ENCODE peak calls at places on chromosomes 5 and 9, in four cellular contexts. S is HepG2, Z is H1, M is GM12878. U is an unnamed sample.

GRCh38 chr9:135048046-135048757 is 39.3 kb upstream of the OLFM1 start:
- DNase-seq in S (no peak), Z (no peak), M (no peak), U (no peak)

GRCh38 chr5:105503950-105504349 is 1941.4 kb upstream of the NUDT12 start:
- DNase-seq in S (no peak), Z (no peak), M (no peak), U (no peak)

GRCh38 chr9:33136721-33137120 is 30.4 kb downstream of the B4GALT1 start:
- DNase-seq in S (no peak), Z (no peak), M (no peak), U (no peak)

GRCh38 chr9:107488400-107489143 is 997 bp downstream of the KLF4 start:
- DNase-seq in S (no peak), Z (no peak), M (no peak), U (peak)

GRCh38 chr9:108615152-108615551 is 240.6 kb downstream of the ACTL7B start:
- DNase-seq in S (no peak), Z (no peak), M (no peak), U (no peak)

GRCh38 chr9:21570643-21571275 is 88.6 kb upstream of the IFNE start:
- DNase-seq in S (no peak), Z (no peak), M (no peak), U (no peak)

GRCh38 chr9:83062653-83063527 is at the start of gene RASEF:
- DNase-seq in S (no peak), Z (peak), M (no peak), U (no peak)

GRCh38 chr9:38355115-38355514 is 37.4 kb upstream of the ALDH1B1 start:
- DNase-seq in S (no peak), Z (no peak), M (no peak), U (no peak)

GRCh38 chr5:9454012-9454481 is 91.8 kb downstream of the SEMA5A start:
- DNase-seq in S (no peak), Z (no peak), M (no peak), U (no peak)

GRCh38 chr5:53095931-53096525 is 13.5 kb downstream of the MOCS2 start:
- DNase-seq in S (peak), Z (peak), M (peak), U (peak)

GRCh38 chr5:178162481-178162880 is 8.8 kb upstream of the NHP2 start:
- DNase-seq in S (no peak), Z (no peak), M (no peak), U (no peak)

GRCh38 chr5:78908173-78908901 is 76.8 kb downstream of the ARSB start:
- DNase-seq in S (no peak), Z (no peak), M (no peak), U (no peak)

GRCh38 chr5:148482697-148483462 is 99.1 kb downstream of the FBXO38 start:
- DNase-seq in S (peak), Z (peak), M (peak), U (peak)

GRCh38 chr9:92135576-92135975 is 20.4 kb upstream of the SPTLC1 start:
- DNase-seq in S (no peak), Z (no peak), M (no peak), U (no peak)

GRCh38 chr5:141914154-141914743 is 9.4 kb upstream of the DELE1 start:
- DNase-seq in S (no peak), Z (no peak), M (no peak), U (peak)

GRCh38 chr5:1503301-1504243 is 20.2 kb downstream of the LPCAT1 start:
- DNase-seq in S (no peak), Z (no peak), M (no peak), U (no peak)

GRCh38 chr5:141848771-141849370 is 29.3 kb downstream of the PCDH1 start:
- DNase-seq in S (peak), Z (peak), M (no peak), U (peak)

GRCh38 chr5:17056056-17056690 is 120.1 kb upstream of the MYO10 start:
- DNase-seq in S (no peak), Z (no peak), M (no peak), U (no peak)

GRCh38 chr9:97830884-97831829 is 21.9 kb upstream of the FOXE1 start:
- DNase-seq in S (peak), Z (no peak), M (no peak), U (no peak)

GRCh38 chr9:131238402-131239021 is 37.8 kb downstream of the FAM78A start:
- DNase-seq in S (no peak), Z (no peak), M (no peak), U (no peak)

GRCh38 chr9:30967484-30967883 is 1417.0 kb upstream of the ACO1 start:
- DNase-seq in S (no peak), Z (no peak), M (no peak), U (no peak)

GRCh38 chr9:133979921-133980863 is 11.9 kb downstream of the VAV2 start:
- DNase-seq in S (no peak), Z (no peak), M (no peak), U (no peak)

GRCh38 chr9:6855860-6856259 is 98.1 kb downstream of the KDM4C start:
- DNase-seq in S (no peak), Z (no peak), M (no peak), U (no peak)

GRCh38 chr9:136558373-136558772 is 12.5 kb upstream of the NOTCH1 start:
- DNase-seq in S (no peak), Z (no peak), M (no peak), U (no peak)

GRCh38 chr5:149902177-149902576 is 42.4 kb downstream of the PDE6A start:
- DNase-seq in S (no peak), Z (no peak), M (no peak), U (no peak)

GRCh38 chr9:129075996-129076639 is 4.8 kb upstream of the DOLPP1 start:
- DNase-seq in S (no peak), Z (no peak), M (no peak), U (no peak)

GRCh38 chr9:129053020-129053419 is 16.6 kb downstream of the MIGA2 start:
- DNase-seq in S (no peak), Z (no peak), M (no peak), U (no peak)

GRCh38 chr9:114898741-114899140 is 31.6 kb downstream of the TNFSF8 start:
- DNase-seq in S (no peak), Z (no peak), M (no peak), U (no peak)

GRCh38 chr5:116685069-116685468 is 110.4 kb upstream of the SEMA6A start:
- DNase-seq in S (no peak), Z (no peak), M (no peak), U (no peak)

GRCh38 chr9:124009835-124010226 is 1.7 kb upstream of the LHX2 start:
- DNase-seq in S (no peak), Z (no peak), M (no peak), U (no peak)

GRCh38 chr5:73214921-73215490 is 42.0 kb downstream of the TMEM174 start:
- DNase-seq in S (no peak), Z (no peak), M (no peak), U (no peak)

GRCh38 chr5:79020861-79021561 is 35.9 kb upstream of the ARSB start:
- DNase-seq in S (peak), Z (peak), M (no peak), U (peak)

GRCh38 chr5:150411245-150411979 is 1.3 kb downstream of the CD74 start:
- DNase-seq in S (no peak), Z (no peak), M (no peak), U (no peak)

DNA sequence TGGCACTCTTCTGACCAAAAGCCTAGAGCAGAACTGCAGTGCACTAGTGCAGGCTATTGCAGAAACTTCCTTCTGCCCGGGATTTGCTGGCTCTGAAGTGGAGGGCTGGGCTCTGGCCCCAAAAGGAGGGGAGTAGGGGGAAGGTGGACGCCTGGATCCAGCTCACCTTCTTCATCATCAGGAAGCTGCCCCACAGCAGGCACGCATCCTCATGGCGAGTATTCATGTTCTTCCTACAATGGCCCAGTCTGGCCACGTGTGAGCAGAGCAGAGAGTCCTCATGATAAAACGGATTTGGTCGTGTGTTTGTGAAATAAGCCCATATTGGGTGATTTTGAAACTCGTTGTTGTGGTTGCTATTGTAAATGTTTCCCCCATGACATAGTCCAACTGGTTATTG is 8.2 kb upstream of the GLIPR2 start:
- DNase-seq in S (no peak), Z (no peak), M (no peak), U (no peak)
- TF ChIP-seq SIN3A in S (no peak), Z (no peak), M (no peak), U (no peak)

GRCh38 chr9:125758986-125759811 is 12.0 kb downstream of the PBX3 start:
- DNase-seq in S (peak), Z (no peak), M (no peak), U (no peak)

GRCh38 chr9:125759812-125760134 is 12.6 kb downstream of the PBX3 start:
- DNase-seq in S (no peak), Z (no peak), M (no peak), U (no peak)

GRCh38 chr9:125760537-125760936 is 13.4 kb downstream of the PBX3 start:
- DNase-seq in S (no peak), Z (no peak), M (no peak), U (no peak)

GRCh38 chr9:125763373-125763772 is 16.2 kb downstream of the PBX3 start:
- DNase-seq in S (peak), Z (no peak), M (no peak), U (no peak)

GRCh38 chr9:125761685-125762084 is 14.5 kb downstream of the PBX3 start:
- DNase-seq in S (no peak), Z (no peak), M (no peak), U (no peak)
- TF ChIP-seq KDM1A in S (no peak), Z (no peak), M (no peak), U (no peak)

GRCh38 chr9:87829756-87830155 is 52.9 kb upstream of the SPATA31E1 start:
- DNase-seq in S (no peak), Z (no peak), M (no peak), U (no peak)
- TF ChIP-seq SIN3A in S (no peak), Z (no peak), M (no peak), U (no peak)

DNA sequence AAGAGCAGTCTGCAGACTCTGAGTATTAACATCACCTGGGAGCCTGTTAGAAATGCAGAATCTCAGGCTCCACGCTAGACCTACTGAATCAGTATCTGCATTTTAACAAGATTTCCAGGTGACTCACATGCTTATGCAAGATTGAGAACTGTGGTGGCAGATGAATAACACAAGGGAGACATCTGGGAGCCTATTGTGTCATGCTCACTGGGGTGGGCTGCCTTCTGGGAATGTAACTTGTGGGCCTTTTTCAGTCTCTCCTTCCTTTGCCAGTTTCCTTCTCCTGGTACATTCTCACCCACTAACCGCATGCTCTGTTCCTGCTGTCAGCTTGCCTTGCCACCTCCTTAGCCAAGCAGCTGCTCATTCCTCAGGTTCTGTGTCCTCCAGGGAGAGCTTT is 176.6 kb upstream of the C9orf72 start:
- DNase-seq in S (no peak), Z (peak), M (no peak), U (no peak)
- TF ChIP-seq KDM1A in S (no peak), Z (no peak), M (no peak), U (no peak)

DNA sequence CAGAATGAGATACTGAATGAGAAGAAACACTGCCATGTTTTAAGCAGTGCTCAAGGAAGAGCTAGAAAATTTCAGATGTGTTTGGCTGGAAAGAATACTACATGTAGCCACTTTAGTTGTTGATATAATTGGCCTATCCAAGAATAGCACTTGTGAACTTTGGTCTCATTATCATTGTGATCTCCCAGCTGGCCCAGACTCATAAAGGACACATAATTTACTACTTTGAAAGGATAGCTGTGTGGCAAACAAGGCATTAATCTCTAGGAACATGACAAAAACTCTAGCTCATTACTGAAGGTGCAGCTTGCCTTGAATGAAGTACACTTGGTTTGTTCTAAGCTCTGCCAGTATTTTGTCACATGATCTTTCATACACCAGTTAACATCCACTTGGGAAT is 356.3 kb downstream of the CSNK1G3 start:
- DNase-seq in S (no peak), Z (no peak), M (no peak), U (no peak)
- TF ChIP-seq SIN3A in S (no peak), Z (no peak), M (no peak), U (no peak)